ENCODE peak calls at places on chromosomes 1 and 21, in six cellular contexts. C is fibroblast of lung, D is GM06990, Q is keratinocyte, K is aorta, O is endothelial cell of umbilical vein. Y is an unnamed sample.

GRCh38 chr1:29757866-29758763 is 521.8 kb downstream of the PTPRU start:
- DNase-seq in C (no peak), D (no peak), Q (no peak), K (no peak), O (no peak), Y (peak; percentile 15)

GRCh38 chr21:37430184-37430821 is 63.7 kb downstream of the DYRK1A start:
- DNase-seq in C (no peak), D (no peak), Q (peak; percentile 58), K (no peak), O (no peak), Y (no peak)

GRCh38 chr1:211345719-211346118 is 19.1 kb downstream of the TRAF5 start:
- DNase-seq in C (peak; percentile 26), D (no peak), Q (no peak), K (no peak), O (no peak), Y (peak; percentile 71)

GRCh38 chr1:221431068-221431651 is 310.7 kb downstream of the DUSP10 start:
- DNase-seq in C (peak; percentile 75), D (no peak), Q (no peak), K (no peak), O (peak; percentile 49), Y (no peak)

GRCh38 chr1:36327421-36328087 is 4.1 kb upstream of the EVA1B start:
- DNase-seq in C (no peak), D (no peak), Q (peak; percentile 71), K (no peak), O (no peak), Y (no peak)

GRCh38 chr21:30839304-30839703 is 9.7 kb upstream of the KRTAP7-1 start:
- DNase-seq in C (no peak), D (no peak), Q (no peak), K (no peak), O (no peak), Y (peak; percentile 43)

GRCh38 chr21:45125347-45125746 is 51.0 kb downstream of the ADARB1 start:
- DNase-seq in C (no peak), D (no peak), Q (no peak), K (no peak), O (no peak), Y (no peak)

GRCh38 chr1:234206651-234207284 is 166.5 kb upstream of the COA6 start:
- DNase-seq in C (peak; percentile 36), D (no peak), Q (peak; percentile 86), K (no peak), O (no peak), Y (no peak)

GRCh38 chr21:44489962-44490361 is 34.7 kb downstream of the LRRC3 start:
- DNase-seq in C (no peak), D (no peak), Q (no peak), K (no peak), O (no peak), Y (peak; percentile 75)

GRCh38 chr1:182644863-182645262 is 39.5 kb downstream of the RGS8 start:
- DNase-seq in C (no peak), D (no peak), Q (no peak), K (no peak), O (no peak), Y (no peak)

DNA sequence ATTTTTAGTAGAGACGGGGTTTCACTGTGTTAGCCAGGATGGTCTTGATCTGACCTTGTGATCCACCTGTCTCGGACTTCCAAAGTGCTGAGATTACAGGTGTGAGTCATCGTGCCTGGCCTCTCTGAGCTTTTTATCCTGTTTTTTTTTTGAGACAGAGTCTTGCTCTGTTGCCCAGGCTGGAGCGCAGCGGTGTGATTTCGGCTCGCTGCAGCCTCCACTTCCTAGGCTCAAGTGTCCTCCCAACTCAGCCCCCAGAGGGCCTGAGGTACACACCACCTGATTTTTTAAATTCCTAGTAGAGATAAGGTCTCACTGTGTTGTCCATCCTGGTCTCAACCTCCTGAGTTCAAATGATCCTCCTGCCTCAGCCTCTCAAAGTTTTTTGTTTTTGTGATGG is 20.4 kb downstream of the SESN2 start:
- DNase-seq in C (no peak), D (no peak), Q (no peak), K (no peak), O (no peak), Y (no peak)
- H3K36me3 ChIP-seq in C (peaks cover 26% of the 10 kb centered on the region), D (peaks cover 35% of the 10 kb centered on the region), Q (peaks cover 53% of the 10 kb centered on the region), K (peaks cover 10% of the 10 kb centered on the region), O (peaks cover 33% of the 10 kb centered on the region), Y (peaks cover 45% of the 10 kb centered on the region)

GRCh38 chr1:38561699-38562098 is 297.9 kb downstream of the RRAGC start:
- DNase-seq in C (no peak), D (no peak), Q (no peak), K (no peak), O (no peak), Y (no peak)

GRCh38 chr1:38564946-38565570 is 294.5 kb downstream of the RRAGC start:
- DNase-seq in C (no peak), D (no peak), Q (no peak), K (no peak), O (no peak), Y (peak; percentile 41)

GRCh38 chr1:38567401-38567800 is 292.2 kb downstream of the RRAGC start:
- DNase-seq in C (no peak), D (no peak), Q (no peak), K (no peak), O (no peak), Y (no peak)

GRCh38 chr1:38561110-38561509 is 298.5 kb downstream of the RRAGC start:
- DNase-seq in C (no peak), D (no peak), Q (no peak), K (no peak), O (no peak), Y (no peak)

GRCh38 chr1:38563985-38564735 is 295.4 kb downstream of the RRAGC start:
- DNase-seq in C (no peak), D (no peak), Q (no peak), K (no peak), O (no peak), Y (no peak)
- H3K27me3 ChIP-seq in C (no peaks in the 10 kb centered on the region), D (no peaks in the 10 kb centered on the region), Q (peaks cover 42% of the 10 kb centered on the region), K (no peaks in the 10 kb centered on the region), O (no peaks in the 10 kb centered on the region), Y (no peaks in the 10 kb centered on the region)

GRCh38 chr1:151540021-151540981 is at the start of gene TUFT1:
- DNase-seq in C (peak; percentile 88), D (peak; percentile 90), Q (peak; percentile 83), K (peak; percentile 97), O (peak; percentile 92), Y (peak; percentile 93)

GRCh38 chr1:151537112-151537511 is 3.0 kb upstream of the TUFT1 start:
- DNase-seq in C (peak; percentile 98), D (no peak), Q (peak; percentile 56), K (peak; percentile 32), O (no peak), Y (no peak)

GRCh38 chr1:151540982-151541377 is 871 bp downstream of the TUFT1 start:
- DNase-seq in C (no peak), D (no peak), Q (no peak), K (peak; percentile 69), O (no peak), Y (peak; percentile 75)

GRCh38 chr1:151536499-151536898 is 3.6 kb upstream of the TUFT1 start:
- DNase-seq in C (no peak), D (no peak), Q (no peak), K (peak; percentile 17), O (no peak), Y (no peak)

DNA sequence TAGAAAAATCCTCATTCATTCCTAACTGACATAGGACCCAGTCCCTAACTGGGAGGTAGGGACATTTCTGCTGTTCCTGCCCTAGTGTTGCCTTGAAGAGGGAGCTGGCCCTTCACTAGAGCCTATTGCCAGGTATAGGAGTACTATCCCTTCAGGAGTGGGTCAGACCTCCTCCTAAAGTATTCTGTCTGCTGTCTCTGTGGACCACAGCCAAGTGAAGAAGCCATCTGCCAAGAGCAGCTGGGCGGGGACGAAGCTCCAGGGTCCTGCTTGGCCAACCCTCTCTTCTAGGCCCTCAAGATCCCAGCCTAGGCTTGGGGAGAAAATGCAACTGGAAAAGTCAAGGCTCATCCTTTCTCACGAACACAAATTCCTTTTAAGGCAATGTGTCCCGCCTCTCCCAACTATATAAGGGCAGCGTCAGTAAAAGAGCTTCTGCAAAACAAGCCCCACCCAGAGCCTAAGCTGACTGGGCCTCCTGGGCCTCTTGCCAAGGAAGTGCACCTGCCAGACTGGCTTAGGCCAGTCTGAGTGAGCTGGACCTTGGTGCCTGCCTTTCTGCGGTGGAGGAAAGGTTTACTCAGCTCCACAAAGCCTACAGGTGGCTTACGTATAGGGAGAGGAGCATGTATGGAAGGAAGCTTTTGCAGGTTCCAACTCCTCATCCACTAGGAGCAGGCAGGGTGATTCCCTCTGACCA is 638 bp upstream of the TUFT1 start:
- DNase-seq in C (peak; percentile 98), D (peak; percentile 44), Q (peak; percentile 98), K (peak; percentile 87), O (peak; percentile 62), Y (peak; percentile 71)
- H3K4me3 ChIP-seq in C (peak overlapping the region; percentile 76), D (peak overlapping the region; percentile 77), Q (peak overlapping the region; percentile 67), K (no peak overlapping the region), O (no peak overlapping the region), Y (peak overlapping the region; percentile 99)

DNA sequence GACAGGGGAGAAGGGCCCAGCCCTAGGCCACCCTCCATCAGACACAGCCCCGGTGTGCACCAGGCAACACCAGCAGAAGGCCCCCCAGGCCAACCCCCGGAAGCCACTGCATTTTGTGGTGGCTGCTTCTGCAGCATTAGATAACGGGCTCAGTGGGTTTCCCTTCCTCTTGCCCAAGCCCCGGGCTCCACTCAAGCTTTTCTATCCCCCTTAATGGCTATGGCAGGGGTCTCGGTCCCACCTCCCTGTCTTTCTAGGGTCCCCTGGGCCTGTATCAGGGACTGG is 18.9 kb downstream of the C1orf174 start:
- DNase-seq in C (no peak), D (no peak), Q (no peak), K (peak; percentile 43), O (no peak), Y (no peak)
- H3K36me3 ChIP-seq in C (no peaks in the 10 kb centered on the region), D (peaks cover 9% of the 10 kb centered on the region), Q (no peaks in the 10 kb centered on the region), K (peaks cover 4% of the 10 kb centered on the region), O (peaks cover 5% of the 10 kb centered on the region), Y (no peaks in the 10 kb centered on the region)

GRCh38 chr1:3410435-3410915 is 44.0 kb upstream of the ARHGEF16 start:
- DNase-seq in C (no peak), D (no peak), Q (no peak), K (no peak), O (no peak), Y (no peak)

GRCh38 chr1:3409737-3410434 is 44.6 kb upstream of the ARHGEF16 start:
- DNase-seq in C (peak; percentile 34), D (no peak), Q (no peak), K (peak; percentile 91), O (peak; percentile 30), Y (peak; percentile 92)

GRCh38 chr1:3407021-3407420 is 47.4 kb upstream of the ARHGEF16 start:
- DNase-seq in C (no peak), D (no peak), Q (no peak), K (no peak), O (no peak), Y (no peak)

GRCh38 chr1:3405974-3406867 is 48.2 kb upstream of the ARHGEF16 start:
- DNase-seq in C (no peak), D (no peak), Q (no peak), K (no peak), O (no peak), Y (no peak)

GRCh38 chr1:3408751-3409266 is 45.7 kb upstream of the ARHGEF16 start:
- DNase-seq in C (no peak), D (no peak), Q (no peak), K (no peak), O (no peak), Y (no peak)
- H3K27me3 ChIP-seq in C (no peaks in the 10 kb centered on the region), D (no peaks in the 10 kb centered on the region), Q (peaks cover 6% of the 10 kb centered on the region), K (no peaks in the 10 kb centered on the region), O (no peaks in the 10 kb centered on the region), Y (no peaks in the 10 kb centered on the region)

Y was measured in H7.